ENCODE peak calls at places on chromosomes 3 and 15, in eight cellular contexts. E is lung, Y is neural progenitor cell, G is mucosa of descending colon, D is A549, O is right atrium auricular region, K is left lung, R is mammary epithelial cell. Q is an unnamed sample. For H3K9me3, the result is how much of the 10 kb centered on the place peaks cover.

GRCh38 chr3:70180664-70181063 is 131.8 kb downstream of the MDFIC2 start:
- DNase-seq in E (no peak), Y (no peak), G (no peak), D (no peak), O (no peak), K (no peak), R (no peak), Q (no peak)

GRCh38 chr3:197520311-197521276 is 35.2 kb downstream of the BDH1 start:
- DNase-seq in E (peak), Y (peak), G (peak), D (peak), O (no peak), K (peak), R (no peak), Q (no peak)

GRCh38 chr15:36389107-36389506 is 190.3 kb upstream of the CDIN1 start:
- DNase-seq in E (no peak), Y (no peak), G (no peak), D (no peak), O (no peak), K (no peak), R (no peak), Q (no peak)

GRCh38 chr3:4322635-4323034 is 19.5 kb downstream of the SETMAR start:
- DNase-seq in E (no peak), Y (no peak), G (no peak), D (peak), O (no peak), K (no peak), R (peak), Q (no peak)

GRCh38 chr3:116338713-116339112 is 106.6 kb downstream of the LSAMP start:
- DNase-seq in E (no peak), Y (peak), G (no peak), D (no peak), O (no peak), K (no peak), R (no peak), Q (no peak)

GRCh38 chr3:127688022-127688415 is 15.3 kb downstream of the ABTB1 start:
- DNase-seq in E (no peak), Y (no peak), G (no peak), D (no peak), O (no peak), K (peak), R (no peak), Q (no peak)

GRCh38 chr15:40118473-40118872 is 9.8 kb upstream of the BMF start:
- DNase-seq in E (no peak), Y (no peak), G (no peak), D (no peak), O (no peak), K (no peak), R (no peak), Q (no peak)

GRCh38 chr3:190595212-190595795 is 81.4 kb downstream of the IL1RAP start:
- DNase-seq in E (no peak), Y (no peak), G (no peak), D (no peak), O (no peak), K (no peak), R (no peak), Q (no peak)

GRCh38 chr15:88568589-88568988 is 22.1 kb upstream of the DET1 start:
- DNase-seq in E (no peak), Y (no peak), G (no peak), D (no peak), O (no peak), K (no peak), R (no peak), Q (no peak)

GRCh38 chr3:4709336-4709735 is 216.2 kb downstream of the ITPR1 start:
- DNase-seq in E (no peak), Y (no peak), G (no peak), D (no peak), O (no peak), K (no peak), R (peak), Q (no peak)

GRCh38 chr3:108091498-108092259 is 848 bp upstream of the CD47 start:
- DNase-seq in E (no peak), Y (peak), G (peak), D (no peak), O (no peak), K (no peak), R (no peak), Q (no peak)

GRCh38 chr3:53709856-53710674 is 136.2 kb downstream of the CHDH start:
- DNase-seq in E (peak), Y (peak), G (peak), D (peak), O (peak), K (peak), R (peak), Q (peak)

GRCh38 chr3:157279237-157279636 is 119.3 kb upstream of the CCNL1 start:
- DNase-seq in E (no peak), Y (no peak), G (no peak), D (no peak), O (no peak), K (no peak), R (no peak), Q (no peak)

GRCh38 chr15:93311620-93312019 is 222.6 kb upstream of the RGMA start:
- DNase-seq in E (no peak), Y (no peak), G (no peak), D (no peak), O (no peak), K (no peak), R (no peak), Q (no peak)

GRCh38 chr3:195187609-195188529 is 83.1 kb downstream of the XXYLT1 start:
- DNase-seq in E (no peak), Y (no peak), G (no peak), D (peak), O (no peak), K (no peak), R (peak), Q (no peak)

GRCh38 chr15:98440917-98441316 is 207.4 kb upstream of the IGF1R start:
- DNase-seq in E (no peak), Y (no peak), G (no peak), D (no peak), O (no peak), K (peak), R (no peak), Q (no peak)

GRCh38 chr3:150267288-150267687 is 140.8 kb upstream of the TSC22D2 start:
- DNase-seq in E (no peak), Y (no peak), G (no peak), D (no peak), O (no peak), K (no peak), R (no peak), Q (no peak)

GRCh38 chr15:101201411-101202174 is 50.3 kb downstream of the CHSY1 start:
- DNase-seq in E (peak), Y (peak), G (peak), D (peak), O (peak), K (peak), R (peak), Q (peak)

GRCh38 chr3:108387065-108387464 is 90.7 kb downstream of the HHLA2 start:
- DNase-seq in E (no peak), Y (no peak), G (no peak), D (no peak), O (no peak), K (no peak), R (no peak), Q (no peak)

GRCh38 chr3:23548706-23549105 is 257.0 kb upstream of the UBE2E1 start:
- DNase-seq in E (no peak), Y (no peak), G (no peak), D (no peak), O (no peak), K (no peak), R (peak), Q (no peak)

GRCh38 chr3:123296261-123296660 is 94.5 kb downstream of the SEC22A start:
- DNase-seq in E (no peak), Y (no peak), G (no peak), D (no peak), O (no peak), K (peak), R (no peak), Q (peak)

GRCh38 chr3:145522179-145522578 is 638.8 kb downstream of the PLOD2 start:
- DNase-seq in E (no peak), Y (no peak), G (no peak), D (no peak), O (no peak), K (no peak), R (no peak), Q (no peak)

GRCh38 chr15:59830143-59830542 is 141.0 kb upstream of the BNIP2 start:
- DNase-seq in E (peak), Y (no peak), G (no peak), D (no peak), O (no peak), K (no peak), R (no peak), Q (no peak)

GRCh38 chr15:76325704-76326103 is 10.9 kb upstream of the ISL2 start:
- DNase-seq in E (no peak), Y (no peak), G (no peak), D (no peak), O (no peak), K (no peak), R (no peak), Q (no peak)

GRCh38 chr3:170196833-170197232 is 15.3 kb upstream of the PHC3 start:
- DNase-seq in E (no peak), Y (no peak), G (no peak), D (peak), O (no peak), K (no peak), R (peak), Q (no peak)

GRCh38 chr15:70152070-70152480 is 54.4 kb upstream of the TLE3 start:
- DNase-seq in E (no peak), Y (no peak), G (no peak), D (no peak), O (no peak), K (no peak), R (no peak), Q (no peak)

GRCh38 chr15:29134641-29135071 is 135.0 kb downstream of the NSMCE3 start:
- DNase-seq in E (no peak), Y (no peak), G (no peak), D (no peak), O (no peak), K (no peak), R (no peak), Q (no peak)

GRCh38 chr15:26438718-26439117 is 334.1 kb downstream of the GABRB3 start:
- DNase-seq in E (no peak), Y (no peak), G (no peak), D (no peak), O (no peak), K (no peak), R (no peak), Q (no peak)

GRCh38 chr3:49703443-49703927 is 14.1 kb downstream of the RNF123 start:
- DNase-seq in E (peak), Y (peak), G (peak), D (peak), O (no peak), K (no peak), R (peak), Q (peak)

GRCh38 chr3:632571-633170 is 436.1 kb downstream of the CHL1 start:
- DNase-seq in E (peak), Y (peak), G (peak), D (peak), O (peak), K (no peak), R (peak), Q (no peak)

GRCh38 chr3:134522541-134522940 is 36.7 kb downstream of the CEP63 start:
- DNase-seq in E (no peak), Y (no peak), G (no peak), D (no peak), O (no peak), K (no peak), R (no peak), Q (no peak)
- H3K9me3 ChIP-seq in E (under half), Y (under half), G (under half), D (under half), O (under half), K (under half), R (under half), Q (under half)

GRCh38 chr15:95894407-95894956 is 436.0 kb upstream of the NR2F2 start:
- DNase-seq in E (no peak), Y (no peak), G (no peak), D (no peak), O (no peak), K (no peak), R (no peak), Q (no peak)

GRCh38 chr15:95884276-95884675 is 446.2 kb upstream of the NR2F2 start:
- DNase-seq in E (no peak), Y (peak), G (no peak), D (no peak), O (no peak), K (no peak), R (no peak), Q (no peak)

GRCh38 chr15:95883064-95883463 is 447.4 kb upstream of the NR2F2 start:
- DNase-seq in E (no peak), Y (no peak), G (no peak), D (no peak), O (no peak), K (no peak), R (no peak), Q (no peak)

GRCh38 chr15:95887666-95888480 is 442.6 kb upstream of the NR2F2 start:
- DNase-seq in E (no peak), Y (no peak), G (no peak), D (no peak), O (no peak), K (no peak), R (peak), Q (no peak)

GRCh38 chr15:95888762-95889161 is 441.7 kb upstream of the NR2F2 start:
- DNase-seq in E (no peak), Y (no peak), G (no peak), D (no peak), O (no peak), K (no peak), R (no peak), Q (no peak)
- TF ChIP-seq CTCF in E (no peak), Y (no peak), G (no peak), D (no peak), O (no peak), K (no peak), R (no peak), Q (no peak)

DNA sequence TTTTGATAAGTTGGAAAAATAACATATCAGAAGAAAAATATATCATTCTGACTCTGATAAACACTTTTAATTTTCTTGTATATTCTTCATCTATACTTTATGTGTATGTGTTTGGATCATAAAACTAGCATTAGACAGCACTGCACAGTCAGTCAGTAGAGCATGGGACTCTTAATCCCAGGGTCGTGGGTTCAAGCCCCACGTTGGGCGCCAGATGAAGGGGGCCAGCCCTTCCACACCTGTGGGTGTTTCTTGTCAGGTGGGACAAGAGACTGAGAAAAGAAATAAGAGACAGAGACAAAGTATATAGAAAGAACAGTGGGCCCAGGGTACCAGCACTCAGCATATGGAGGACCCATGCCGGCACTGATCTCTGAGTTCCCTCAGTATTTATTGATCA is 546.0 kb upstream of the NR2F2 start:
- DNase-seq in E (no peak), Y (no peak), G (no peak), D (no peak), O (no peak), K (no peak), R (no peak), Q (no peak)
- H3K9me3 ChIP-seq in E (under half), Y (under half), G (under half), D (under half), O (half or more), K (under half), R (under half), Q (under half)

DNA sequence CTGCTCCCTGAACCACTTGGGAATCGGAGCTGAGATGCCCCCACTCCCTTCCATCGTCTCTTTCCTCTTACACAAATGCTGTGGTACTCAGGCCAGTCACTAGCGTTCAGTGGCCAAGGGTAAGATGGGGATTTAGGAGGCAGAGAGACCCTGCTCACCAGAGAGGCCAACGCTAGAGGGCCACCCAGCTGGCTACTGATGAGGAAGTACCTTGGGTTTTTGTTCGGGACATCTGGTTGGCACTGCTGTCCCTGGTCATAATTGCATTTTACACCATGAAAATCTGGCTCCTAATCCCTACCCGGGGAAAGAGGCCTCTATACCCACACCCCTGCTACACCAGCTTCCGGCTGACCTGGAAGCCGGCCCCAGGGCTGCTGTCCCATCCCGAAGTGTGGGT is 7.7 kb downstream of the MAP6D1 start:
- DNase-seq in E (no peak), Y (no peak), G (no peak), D (no peak), O (no peak), K (no peak), R (no peak), Q (no peak)
- TF ChIP-seq CTCF in E (no peak), Y (no peak), G (no peak), D (no peak), O (no peak), K (no peak), R (no peak), Q (no peak)

DNA sequence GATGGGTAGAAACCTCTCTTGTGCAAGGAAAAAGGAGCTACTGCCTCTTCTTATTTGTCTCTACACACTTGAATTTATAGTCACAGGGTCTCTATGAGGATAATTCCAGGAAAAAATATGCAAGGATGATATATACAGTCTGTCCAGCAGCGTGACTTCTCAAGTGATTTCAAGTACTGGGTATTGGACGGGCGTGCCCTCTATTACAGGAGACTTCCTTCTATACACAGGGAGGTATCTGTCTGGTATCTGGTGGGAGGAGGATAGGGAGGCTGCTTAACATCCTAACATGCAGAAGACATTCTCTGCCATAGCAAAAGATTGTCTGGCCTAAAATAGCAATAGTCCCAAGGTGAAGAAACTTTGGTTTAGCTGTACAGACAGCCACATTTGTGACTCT is 146.1 kb downstream of the TPRG1 start:
- DNase-seq in E (no peak), Y (no peak), G (peak), D (no peak), O (no peak), K (no peak), R (no peak), Q (no peak)
- H3K9me3 ChIP-seq in E (under half), Y (under half), G (under half), D (under half), O (under half), K (under half), R (under half), Q (under half)

GRCh38 chr3:12878026-12878636 is 36.8 kb upstream of the RPL32 start:
- DNase-seq in E (no peak), Y (no peak), G (no peak), D (no peak), O (no peak), K (no peak), R (no peak), Q (no peak)
- TF ChIP-seq CTCF in E (no peak), Y (no peak), G (no peak), D (no peak), O (no peak), K (no peak), R (no peak), Q (no peak)

GRCh38 chr15:58491151-58491473 is 59.3 kb downstream of the LIPC start:
- DNase-seq in E (no peak), Y (no peak), G (no peak), D (no peak), O (no peak), K (no peak), R (no peak), Q (peak)

GRCh38 chr15:58489693-58490404 is 58.1 kb downstream of the LIPC start:
- DNase-seq in E (no peak), Y (no peak), G (no peak), D (no peak), O (no peak), K (no peak), R (no peak), Q (no peak)

GRCh38 chr15:58490405-58491150 is 58.8 kb downstream of the LIPC start:
- DNase-seq in E (no peak), Y (no peak), G (no peak), D (no peak), O (no peak), K (no peak), R (no peak), Q (no peak)

GRCh38 chr15:58487724-58488120 is 55.9 kb downstream of the LIPC start:
- DNase-seq in E (no peak), Y (no peak), G (no peak), D (no peak), O (no peak), K (no peak), R (no peak), Q (no peak)

DNA sequence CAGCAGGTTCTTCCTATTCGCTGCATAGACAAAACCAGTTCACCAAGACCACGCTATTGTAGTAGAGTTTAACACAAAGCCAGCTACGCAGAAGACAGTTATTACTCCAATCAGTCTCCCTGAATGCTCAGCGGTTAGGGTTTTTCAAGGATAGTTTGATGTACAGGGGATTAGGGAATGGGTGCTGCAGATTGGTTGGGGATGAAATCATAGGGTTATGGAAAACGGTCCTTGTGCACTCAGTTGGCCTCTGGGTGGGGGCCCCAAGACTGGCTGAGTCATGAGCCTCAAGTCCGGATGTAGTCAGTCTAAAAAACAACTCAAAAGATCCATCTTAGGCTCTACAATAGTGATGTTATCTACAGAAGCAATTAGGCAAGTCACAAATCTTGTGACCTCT is 57.5 kb downstream of the LIPC start:
- DNase-seq in E (no peak), Y (no peak), G (no peak), D (no peak), O (no peak), K (no peak), R (no peak), Q (no peak)
- H3K9me3 ChIP-seq in E (under half), Y (under half), G (under half), D (under half), O (under half), K (under half), R (under half), Q (under half)

GRCh38 chr3:48369685-48370329 is 2.2 kb upstream of the FBXW12 start:
- DNase-seq in E (no peak), Y (peak), G (peak), D (no peak), O (no peak), K (no peak), R (no peak), Q (no peak)

GRCh38 chr3:48371651-48372376 is at the start of gene FBXW12:
- DNase-seq in E (no peak), Y (no peak), G (no peak), D (no peak), O (no peak), K (no peak), R (no peak), Q (no peak)

GRCh38 chr3:48372862-48373435 is 930 bp downstream of the FBXW12 start:
- DNase-seq in E (no peak), Y (peak), G (no peak), D (no peak), O (no peak), K (no peak), R (no peak), Q (no peak)

GRCh38 chr3:48370330-48370708 is 1.7 kb upstream of the FBXW12 start:
- DNase-seq in E (no peak), Y (no peak), G (no peak), D (no peak), O (no peak), K (no peak), R (no peak), Q (no peak)

GRCh38 chr3:48372377-48372770 is 355 bp downstream of the FBXW12 start:
- DNase-seq in E (no peak), Y (no peak), G (no peak), D (no peak), O (no peak), K (no peak), R (no peak), Q (no peak)
- TF ChIP-seq CTCF in E (no peak), Y (no peak), G (no peak), D (no peak), O (no peak), K (no peak), R (no peak), Q (no peak)